ENCODE peak calls at places on chromosomes 13 and 19, in seven cellular contexts. J is heart right ventricle, I is lung, W is A549, E is esophagus squamous epithelium, O is thoracic aorta, S is GM23338. X is an unnamed sample.

GRCh38 chr13:113142876-113143275 is 15.6 kb upstream of the PROZ start:
- DNase-seq in S (no peak), J (no peak), E (no peak), I (no peak), O (no peak), W (no peak), X (peak; percentile 34)

GRCh38 chr13:71865858-71866172 is 1.2 kb downstream of the DACH1 start:
- DNase-seq in I (no peak), S (peak; percentile 14), W (no peak), E (no peak), J (peak; percentile 15), O (no peak), X (no peak)

GRCh38 chr19:2332341-2333026 is 4.0 kb downstream of the SPPL2B start:
- DNase-seq in I (no peak), E (no peak), S (no peak), J (no peak), W (no peak), O (no peak), X (no peak)

GRCh38 chr13:59623516-59623915 is 540.2 kb downstream of the DIAPH3 start:
- DNase-seq in I (no peak), J (no peak), S (peak; percentile 38), O (no peak), E (no peak), W (no peak), X (no peak)

GRCh38 chr13:53237696-53238095 is 209.1 kb downstream of the OLFM4 start:
- DNase-seq in W (no peak), E (no peak), J (no peak), S (no peak), I (no peak), O (no peak), X (no peak)

GRCh38 chr19:14089662-14090508 is 666 bp downstream of the SAMD1 start:
- DNase-seq in I (no peak), S (peak; percentile 71), E (no peak), J (no peak), W (no peak), O (no peak), X (peak; percentile 77)

GRCh38 chr13:59269476-59269875 is 894.3 kb downstream of the DIAPH3 start:
- DNase-seq in W (no peak), S (peak; percentile 11), J (no peak), E (no peak), O (no peak), I (no peak), X (no peak)

GRCh38 chr19:14141041-14141440 is 4.7 kb upstream of the ASF1B start:
- DNase-seq in O (no peak), J (no peak), W (no peak), I (no peak), S (no peak), E (no peak), X (no peak)

GRCh38 chr13:58080806-58081205 is 449.3 kb downstream of the PCDH17 start:
- DNase-seq in O (no peak), J (no peak), S (peak; percentile 72), W (no peak), I (no peak), E (no peak), X (no peak)

GRCh38 chr13:39536906-39537305 is 66.1 kb downstream of the LHFPL6 start:
- DNase-seq in S (no peak), W (no peak), E (no peak), J (no peak), I (no peak), O (no peak), X (no peak)

GRCh38 chr13:48066310-48066989 is 28.5 kb downstream of the MED4 start:
- DNase-seq in W (no peak), E (no peak), J (no peak), O (no peak), I (no peak), S (no peak), X (no peak)

GRCh38 chr19:46296722-46297431 is at the start of gene HIF3A:
- DNase-seq in J (peak; percentile 62), I (peak; percentile 65), E (no peak), O (no peak), W (no peak), S (peak; percentile 99), X (peak; percentile 17)

GRCh38 chr13:73913043-73913740 is 221.0 kb downstream of the KLF12 start:
- DNase-seq in S (no peak), E (no peak), I (no peak), J (no peak), O (no peak), W (no peak), X (no peak)

GRCh38 chr13:86933676-86934075 is 737.5 kb upstream of the SLITRK5 start:
- DNase-seq in W (no peak), I (no peak), S (peak; percentile 11), E (no peak), O (no peak), J (no peak), X (no peak)

GRCh38 chr19:16283103-16283469 is 41.5 kb upstream of the KLF2 start:
- DNase-seq in W (no peak), I (no peak), J (no peak), E (no peak), S (no peak), O (no peak), X (no peak)

GRCh38 chr19:5877869-5878268 is 7.5 kb upstream of the FUT5 start:
- DNase-seq in W (no peak), O (no peak), J (no peak), E (no peak), S (no peak), I (no peak), X (no peak)

GRCh38 chr13:59236309-59236939 is 927.3 kb downstream of the DIAPH3 start:
- DNase-seq in E (no peak), S (no peak), W (no peak), J (no peak), O (no peak), I (no peak), X (no peak)

GRCh38 chr13:37364024-37364423 is 234.5 kb downstream of the POSTN start:
- DNase-seq in S (no peak), J (no peak), W (no peak), E (no peak), I (no peak), O (no peak), X (no peak)

DNA sequence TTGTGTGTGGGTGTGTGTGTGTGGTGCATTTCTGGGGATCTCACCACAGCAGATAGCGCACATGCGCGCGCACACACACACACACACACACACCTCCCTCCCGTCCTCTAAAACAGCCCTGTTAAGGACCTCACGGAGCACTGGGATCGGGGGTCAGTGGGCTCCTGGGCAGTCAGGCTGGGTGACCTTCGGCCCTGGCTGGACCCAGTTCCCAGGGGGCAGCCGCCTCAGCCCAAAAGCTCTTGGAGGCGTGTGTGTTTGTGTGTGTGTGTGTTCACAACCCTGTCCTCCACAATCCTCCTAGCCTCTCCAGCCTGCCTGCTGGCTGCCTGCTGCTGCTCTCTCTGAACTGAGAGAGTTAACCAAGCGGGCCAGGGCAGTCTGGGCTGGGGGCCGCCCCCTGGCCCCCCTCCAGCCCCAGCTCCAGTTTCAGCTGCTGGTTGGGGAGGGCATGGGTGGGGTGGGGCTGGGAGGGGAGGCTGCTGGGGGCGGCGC is 272 bp upstream of the FXYD1 start:
- DNase-seq in O (no peak), E (no peak), J (peak; percentile 70), S (no peak), W (no peak), I (no peak), X (no peak)
- H3K4me3 ChIP-seq in O (peak overlapping the region; percentile 69), E (peak overlapping the region; percentile 37), J (peak overlapping the region; percentile 42), S (no peak overlapping the region), W (no peak overlapping the region), I (no peak overlapping the region), X (peak overlapping the region; percentile 66)

GRCh38 chr13:19766637-19767036 is 16.1 kb downstream of the PSPC1 start:
- DNase-seq in J (no peak), W (no peak), E (no peak), S (peak; percentile 39), O (no peak), I (no peak), X (no peak)

GRCh38 chr13:19769854-19770253 is 12.9 kb downstream of the PSPC1 start:
- DNase-seq in J (no peak), S (no peak), O (no peak), I (no peak), W (no peak), E (no peak), X (no peak)

GRCh38 chr13:19764237-19764636 is 18.5 kb downstream of the PSPC1 start:
- DNase-seq in S (no peak), J (no peak), W (no peak), I (no peak), E (no peak), O (no peak), X (no peak)

GRCh38 chr13:19772306-19772705 is 10.4 kb downstream of the PSPC1 start:
- DNase-seq in W (no peak), S (no peak), E (no peak), O (no peak), I (no peak), J (no peak), X (no peak)

GRCh38 chr13:19767966-19768365 is 14.8 kb downstream of the PSPC1 start:
- DNase-seq in O (no peak), I (no peak), S (no peak), J (no peak), W (no peak), E (no peak), X (no peak)
- H3K4me1 ChIP-seq in O (peaks cover 37% of the 10 kb centered on the region), I (peaks cover 4% of the 10 kb centered on the region), S (no peaks in the 10 kb centered on the region), J (peaks cover 13% of the 10 kb centered on the region), W (no peaks in the 10 kb centered on the region), E (no peaks in the 10 kb centered on the region), X (peaks cover 10% of the 10 kb centered on the region)

GRCh38 chr19:43560687-43561086 is 14.6 kb downstream of the XRCC1 start:
- DNase-seq in E (no peak), S (peak; percentile 40), W (peak; percentile 62), O (no peak), J (no peak), I (no peak), X (no peak)
- H3K27ac ChIP-seq in E (no peak overlapping the region), S (no peak overlapping the region), W (peak overlapping the region; percentile 4), O (no peak overlapping the region), J (no peak overlapping the region), I (no peak overlapping the region), X (no peak overlapping the region)

GRCh38 chr13:63421113-63421512 is 2005.5 kb upstream of the PCDH20 start:
- DNase-seq in W (no peak), J (no peak), E (no peak), I (no peak), S (no peak), O (no peak), X (no peak)
- H3K4me3 ChIP-seq in W (no peak overlapping the region), J (no peak overlapping the region), E (no peak overlapping the region), I (no peak overlapping the region), S (no peak overlapping the region), O (no peak overlapping the region), X (no peak overlapping the region)

GRCh38 chr13:27920677-27921420 is 1.0 kb downstream of the PDX1 start:
- DNase-seq in S (peak; percentile 52), E (no peak), W (peak; percentile 11), O (no peak), J (no peak), I (no peak), X (no peak)

GRCh38 chr13:27919299-27919933 is 384 bp upstream of the PDX1 start:
- DNase-seq in I (no peak), O (no peak), J (no peak), S (no peak), W (no peak), E (no peak), X (no peak)

GRCh38 chr13:27918918-27919255 is 913 bp upstream of the PDX1 start:
- DNase-seq in E (no peak), S (peak; percentile 17), O (no peak), I (no peak), J (no peak), W (no peak), X (no peak)

GRCh38 chr13:27921421-27921960 is 1.7 kb downstream of the PDX1 start:
- DNase-seq in S (peak; percentile 54), I (no peak), E (no peak), W (no peak), J (no peak), O (no peak), X (no peak)

GRCh38 chr13:27919934-27920676 is at the start of gene PDX1:
- DNase-seq in E (no peak), I (peak; percentile 35), S (peak; percentile 83), W (peak; percentile 71), J (no peak), O (no peak), X (no peak)
- H3K4me1 ChIP-seq in E (peaks cover 29% of the 10 kb centered on the region), I (no peaks in the 10 kb centered on the region), S (peaks cover 55% of the 10 kb centered on the region), W (no peaks in the 10 kb centered on the region), J (peaks cover 29% of the 10 kb centered on the region), O (peaks cover 22% of the 10 kb centered on the region), X (peaks cover 7% of the 10 kb centered on the region)